ENCODE peak calls at places on chromosomes 11 and 22, in five cellular contexts. M is fibroblast of lung; U is CD8-positive, alpha-beta T cell; R is heart left ventricle; Y is neural progenitor cell. C is an unnamed sample. For H3K9me3, the result is how much of the 10 kb centered on the place peaks cover.

GRCh38 chr11:79973701-79974626 is 533.1 kb upstream of the TENM4 start:
- DNase-seq in U (no peak), Y (peak), R (no peak), M (no peak), C (no peak)

GRCh38 chr22:16967453-16968217 is 40.4 kb downstream of the GAB4 start:
- DNase-seq in Y (no peak), U (no peak), R (no peak), M (no peak), C (no peak)

GRCh38 chr11:127000291-127000968 is at the start of gene KIRREL3:
- DNase-seq in M (peak), R (no peak), Y (peak), U (no peak), C (no peak)

GRCh38 chr11:133778161-133778560 is 67.2 kb downstream of the SPATA19 start:
- DNase-seq in R (no peak), U (no peak), Y (no peak), M (no peak), C (no peak)

GRCh38 chr22:25076281-25076680 is 123.4 kb upstream of the CRYBB3 start:
- DNase-seq in Y (no peak), R (no peak), U (no peak), M (no peak), C (no peak)

GRCh38 chr22:50143096-50143495 is 27.4 kb upstream of the PANX2 start:
- DNase-seq in U (no peak), R (no peak), Y (no peak), M (no peak), C (no peak)

GRCh38 chr22:46036558-46037408 is 59.8 kb upstream of the WNT7B start:
- DNase-seq in U (peak), Y (peak), R (no peak), M (peak), C (peak)

GRCh38 chr11:125091247-125091876 is 20.1 kb downstream of the TMEM218 start:
- DNase-seq in Y (peak), U (no peak), R (no peak), M (peak), C (no peak)

GRCh38 chr22:23675502-23676415 is 15.1 kb upstream of the RGL4 start:
- DNase-seq in Y (no peak), R (no peak), M (no peak), U (no peak), C (no peak)

GRCh38 chr11:91904792-91905785 is 319.5 kb upstream of the FAT3 start:
- DNase-seq in Y (no peak), M (no peak), U (no peak), R (no peak), C (no peak)

GRCh38 chr11:6022954-6023353 is 7.6 kb downstream of the OR56A1 start:
- DNase-seq in R (no peak), U (no peak), Y (peak), M (peak), C (no peak)

GRCh38 chr22:37898441-37899181 is 7.5 kb upstream of the MICALL1 start:
- DNase-seq in R (no peak), Y (no peak), M (peak), U (no peak), C (no peak)

GRCh38 chr11:748007-748359 is 719 bp downstream of the TALDO1 start:
- DNase-seq in Y (peak), R (no peak), U (no peak), M (peak), C (no peak)

GRCh38 chr11:17298302-17298701 is 21.8 kb downstream of the NUCB2 start:
- DNase-seq in Y (no peak), M (no peak), U (no peak), R (no peak), C (no peak)

GRCh38 chr11:73645972-73646631 is at the start of gene PLEKHB1:
- DNase-seq in M (no peak), Y (peak), R (no peak), U (no peak), C (no peak)

GRCh38 chr11:76667856-76668255 is 2.7 kb downstream of the LRRC32 start:
- DNase-seq in Y (no peak), M (no peak), U (no peak), R (peak), C (no peak)

GRCh38 chr11:69155302-69156198 is at the start of gene SMIM38:
- DNase-seq in M (no peak), Y (no peak), R (peak), U (no peak), C (no peak)

DNA sequence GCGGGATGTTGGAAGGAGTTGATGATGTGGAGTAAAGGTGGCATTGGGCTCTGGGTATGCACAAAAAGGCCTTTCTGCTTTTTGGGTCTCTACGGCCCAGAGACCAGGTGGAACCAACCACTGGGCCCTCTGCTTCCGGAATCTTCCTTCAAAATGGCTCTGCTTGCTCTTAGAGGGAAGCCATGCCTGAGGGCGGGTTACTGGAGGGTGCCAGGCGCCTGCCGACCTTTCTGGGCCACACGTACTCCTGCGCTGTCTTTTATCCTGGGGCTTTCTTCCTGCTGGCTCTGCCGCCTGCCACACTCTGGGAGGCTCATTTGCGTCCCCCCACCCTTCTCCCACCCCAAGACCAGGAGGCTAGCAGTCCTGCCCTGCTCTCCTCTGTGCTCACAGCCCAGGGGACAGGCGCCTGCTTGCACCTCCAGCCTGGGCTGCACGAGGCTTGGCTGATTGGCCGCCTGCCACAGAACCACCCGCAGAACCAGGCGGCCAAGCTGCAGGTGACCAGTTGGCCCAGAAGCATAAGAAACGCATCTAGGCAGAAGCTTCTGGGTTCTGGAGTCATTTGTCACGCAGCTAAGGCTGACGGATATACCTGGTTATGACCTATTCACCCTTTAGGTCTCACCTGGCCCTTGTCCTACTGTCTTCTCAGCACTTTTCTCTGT is 536.9 kb downstream of the TBC1D22A start:
- DNase-seq in U (no peak), R (no peak), M (no peak), Y (no peak), C (no peak)
- H3K9me3 ChIP-seq in U (under half), R (under half), M (under half), Y (under half), C (under half)

GRCh38 chr11:106228996-106229395 is 151.5 kb downstream of the AASDHPPT start:
- DNase-seq in R (no peak), M (peak), U (no peak), Y (no peak), C (no peak)
- H3K9me3 ChIP-seq in R (under half), M (under half), U (under half), Y (under half), C (under half)

GRCh38 chr22:47294571-47294970 is 532.1 kb downstream of the TBC1D22A start:
- DNase-seq in U (no peak), M (no peak), Y (no peak), R (no peak), C (no peak)

GRCh38 chr22:47294222-47294532 is 531.7 kb downstream of the TBC1D22A start:
- DNase-seq in Y (no peak), U (no peak), M (peak), R (no peak), C (no peak)

GRCh38 chr22:47291565-47292495 is 529.4 kb downstream of the TBC1D22A start:
- DNase-seq in U (no peak), M (no peak), R (no peak), Y (no peak), C (no peak)

GRCh38 chr22:47292546-47293320 is 530.3 kb downstream of the TBC1D22A start:
- DNase-seq in U (no peak), Y (no peak), R (no peak), M (no peak), C (no peak)

DNA sequence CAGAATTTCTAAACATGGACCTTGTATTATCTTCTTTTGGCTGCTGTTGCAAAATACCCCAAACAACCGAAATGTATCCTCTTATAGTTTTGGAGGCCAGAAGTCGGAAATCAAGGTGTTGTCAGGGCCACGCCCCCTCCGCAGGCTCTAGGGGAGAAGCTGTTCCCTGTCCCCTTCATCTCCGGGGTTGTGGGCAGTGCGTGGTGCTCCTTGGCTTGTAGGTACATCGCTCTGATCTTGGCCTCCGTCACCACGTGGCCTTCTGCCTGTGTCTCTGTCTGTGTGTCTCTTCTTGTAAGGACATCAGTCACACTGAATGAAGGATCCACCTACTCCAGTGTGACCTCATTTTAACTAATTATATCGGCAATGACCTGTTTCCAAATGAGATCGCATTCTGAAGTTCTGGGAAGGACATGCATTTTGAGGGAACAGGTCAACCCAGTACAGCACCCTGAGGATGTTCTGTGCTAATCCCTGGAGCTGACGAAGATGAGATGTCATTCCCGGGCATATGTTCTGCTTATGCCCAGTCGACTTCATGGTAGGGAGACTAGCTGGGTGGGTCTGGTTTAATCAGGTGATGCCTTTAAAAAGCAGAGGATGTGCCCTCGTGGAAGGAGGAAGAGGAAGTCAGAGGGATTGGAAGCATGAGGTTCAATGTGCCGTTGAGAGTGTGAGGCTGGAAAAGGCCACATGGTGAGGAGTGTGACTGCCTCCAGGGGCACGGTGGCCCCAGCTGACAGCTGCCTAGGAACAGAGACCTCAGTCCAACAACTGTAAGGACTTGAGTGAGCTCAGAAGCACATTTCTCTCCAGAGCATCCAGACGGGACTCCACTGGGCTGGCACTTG is 531.1 kb downstream of the TBC1D22A start:
- DNase-seq in U (no peak), R (no peak), M (no peak), Y (no peak), C (no peak)
- H3K9me3 ChIP-seq in U (under half), R (under half), M (under half), Y (under half), C (under half)

GRCh38 chr11:25615841-25616240 is 716.1 kb upstream of the ANO3 start:
- DNase-seq in R (no peak), M (no peak), U (no peak), Y (no peak), C (no peak)
- H3K9me3 ChIP-seq in R (under half), M (under half), U (under half), Y (under half), C (under half)

DNA sequence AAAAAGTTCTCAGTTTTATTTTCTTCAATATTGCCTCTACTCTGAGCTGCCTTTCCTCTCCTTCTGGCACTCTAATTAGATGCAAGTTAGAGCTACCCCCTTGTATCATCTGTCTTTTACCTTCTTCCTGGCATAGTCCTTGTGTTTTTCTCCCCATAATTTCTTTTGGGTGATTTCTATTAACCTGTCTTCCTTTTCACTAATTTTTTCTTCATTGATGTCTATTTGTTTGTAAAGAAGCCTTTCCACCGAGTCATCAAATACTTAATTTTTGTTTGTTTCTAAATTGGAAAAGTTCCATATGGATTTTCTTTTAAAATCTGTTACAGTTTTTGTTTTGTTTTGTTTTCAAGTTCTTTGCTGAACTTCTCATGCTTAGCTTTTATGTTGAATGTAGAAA is 558.1 kb downstream of the TBC1D22A start:
- DNase-seq in M (no peak), R (no peak), Y (no peak), U (no peak), C (no peak)
- H3K9me3 ChIP-seq in M (under half), R (under half), Y (under half), U (under half), C (under half)

DNA sequence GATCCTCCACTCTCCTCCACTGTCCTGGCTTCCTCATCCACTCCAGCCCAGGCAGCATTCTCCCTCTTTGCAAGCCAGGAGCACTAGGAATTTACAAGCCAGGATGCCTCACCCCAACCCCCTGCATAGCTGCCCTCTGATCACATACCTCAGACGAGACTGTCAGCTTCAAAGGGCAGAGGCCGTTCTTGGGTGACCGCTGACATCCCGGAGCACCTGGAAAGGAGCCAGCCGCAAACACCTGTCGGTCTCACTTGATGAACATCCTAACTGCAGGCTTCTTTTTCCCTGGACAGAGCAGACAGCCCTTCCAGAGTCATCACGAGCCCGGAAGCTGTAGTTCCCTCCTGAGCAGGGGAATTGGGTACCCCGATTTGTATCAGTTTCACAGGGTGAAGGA is 451.3 kb upstream of the B3GAT1 start:
- DNase-seq in R (no peak), M (no peak), Y (no peak), U (no peak), C (no peak)
- H3K9me3 ChIP-seq in R (under half), M (under half), Y (under half), U (under half), C (under half)

GRCh38 chr22:47356433-47357011 is 594.1 kb downstream of the TBC1D22A start:
- DNase-seq in R (no peak), Y (no peak), M (no peak), U (no peak), C (no peak)
- H3K9me3 ChIP-seq in R (under half), Y (under half), M (under half), U (under half), C (under half)

C was measured in T-helper 17 cell.